ENCODE peak calls at places on chromosome 10, in seven cellular contexts. G, D, L, B, N, P and A are unnamed samples.

GRCh38 chr10:89207181-89207800 is at the start of gene CH25H:
- DNase-seq in L (peak; percentile 63), P (peak; percentile 66), G (peak; percentile 82), N (peak; percentile 77), D (no peak), B (peak; percentile 74), A (peak; percentile 83)

GRCh38 chr10:59079386-59080226 is 96.8 kb upstream of the PHYHIPL start:
- DNase-seq in D (no peak), G (no peak), B (peak; percentile 75), N (no peak), P (no peak), L (no peak), A (peak; percentile 30)

GRCh38 chr10:35191523-35191922 is 64.9 kb downstream of the CREM start:
- DNase-seq in N (no peak), D (no peak), G (peak; percentile 21), P (no peak), B (peak; percentile 47), L (no peak), A (peak; percentile 31)

GRCh38 chr10:124898493-124898892 is 43.4 kb upstream of the ZRANB1 start:
- DNase-seq in B (no peak), N (peak; percentile 54), P (no peak), L (no peak), D (no peak), G (no peak), A (no peak)

GRCh38 chr10:176677-177076 is 41.4 kb downstream of the ZMYND11 start:
- DNase-seq in P (no peak), N (no peak), B (no peak), D (no peak), L (no peak), G (no peak), A (no peak)

GRCh38 chr10:59336632-59337031 is 25.7 kb downstream of the FAM13C start:
- DNase-seq in L (no peak), N (no peak), P (no peak), G (no peak), B (peak; percentile 74), D (no peak), A (peak; percentile 69)

GRCh38 chr10:132239126-132240031 is 52.6 kb downstream of the DPYSL4 start:
- DNase-seq in N (no peak), L (no peak), G (no peak), B (peak; percentile 25), P (no peak), D (no peak), A (peak; percentile 60)

GRCh38 chr10:99431190-99431549 is 746 bp upstream of the GOT1 start:
- DNase-seq in P (peak; percentile 4), L (no peak), N (peak; percentile 50), G (peak; percentile 64), B (peak; percentile 41), D (no peak), A (peak; percentile 65)

GRCh38 chr10:79223346-79224048 is 123.8 kb upstream of the PPIF start:
- DNase-seq in N (no peak), P (no peak), D (no peak), G (peak; percentile 52), B (peak; percentile 86), L (no peak), A (peak; percentile 95)

GRCh38 chr10:79383974-79384606 is 36.8 kb downstream of the PPIF start:
- DNase-seq in G (no peak), L (no peak), P (no peak), D (no peak), B (no peak), N (peak; percentile 19), A (no peak)

GRCh38 chr10:125259651-125260050 is 99.3 kb upstream of the CTBP2 start:
- DNase-seq in P (no peak), B (no peak), L (no peak), N (no peak), G (no peak), D (peak; percentile 20), A (no peak)

GRCh38 chr10:19541299-19541698 is 274.9 kb upstream of the PLXDC2 start:
- DNase-seq in G (no peak), P (no peak), L (no peak), B (no peak), D (no peak), N (no peak), A (no peak)

GRCh38 chr10:122387572-122387971 is 13.1 kb downstream of the PLEKHA1 start:
- DNase-seq in B (no peak), N (no peak), L (no peak), P (no peak), D (no peak), G (no peak), A (no peak)

GRCh38 chr10:93437000-93437945 is 44.9 kb downstream of the MYOF start:
- DNase-seq in N (peak; percentile 75), L (no peak), B (peak; percentile 99), G (peak; percentile 98), P (peak; percentile 98), D (peak; percentile 68), A (peak; percentile 100)

GRCh38 chr10:113557389-113558321 is 4.8 kb downstream of the HABP2 start:
- DNase-seq in N (peak; percentile 43), D (peak; percentile 54), L (no peak), G (no peak), B (no peak), P (peak; percentile 30), A (no peak)

GRCh38 chr10:102280397-102281015 is 35.2 kb downstream of the GBF1 start:
- DNase-seq in G (no peak), N (no peak), L (no peak), P (no peak), B (peak; percentile 21), D (no peak), A (peak; percentile 60)

GRCh38 chr10:80535671-80536360 is 1.9 kb upstream of the SH2D4B start:
- DNase-seq in D (peak; percentile 78), G (no peak), P (peak; percentile 41), N (peak; percentile 79), L (no peak), B (no peak), A (no peak)

GRCh38 chr10:44979281-44980181 is 922 bp upstream of the DEPP1 start:
- DNase-seq in L (no peak), B (no peak), D (no peak), N (no peak), G (no peak), P (no peak), A (no peak)

DNA sequence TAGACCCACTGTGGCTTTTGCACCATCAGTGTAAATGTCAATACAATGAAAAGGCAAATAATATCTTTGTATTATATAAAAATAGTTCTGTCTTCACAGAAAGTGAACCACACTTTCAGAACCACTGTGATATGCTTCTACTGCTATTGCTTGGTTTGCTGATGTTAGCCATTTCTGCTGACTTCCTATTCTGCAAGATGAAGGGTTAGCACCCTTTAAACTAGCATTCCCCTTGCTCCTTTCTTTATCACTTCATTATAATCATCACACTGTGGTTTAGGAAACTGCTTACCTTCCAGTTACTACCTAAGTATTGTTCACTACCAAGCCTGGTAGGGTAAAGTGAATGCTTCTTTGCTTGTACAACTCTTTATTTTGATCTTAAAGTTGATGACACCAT is 29.2 kb downstream of the MYPN start:
- DNase-seq in D (no peak), L (no peak), P (no peak), B (no peak), G (no peak), N (no peak), A (no peak)
- H2BK120ac ChIP-seq in D (no peak overlapping the region), L (no peak overlapping the region), P (no peak overlapping the region), B (peak overlapping the region; percentile 80), G (no peak overlapping the region), N (no peak overlapping the region), A (no peak overlapping the region)

DNA sequence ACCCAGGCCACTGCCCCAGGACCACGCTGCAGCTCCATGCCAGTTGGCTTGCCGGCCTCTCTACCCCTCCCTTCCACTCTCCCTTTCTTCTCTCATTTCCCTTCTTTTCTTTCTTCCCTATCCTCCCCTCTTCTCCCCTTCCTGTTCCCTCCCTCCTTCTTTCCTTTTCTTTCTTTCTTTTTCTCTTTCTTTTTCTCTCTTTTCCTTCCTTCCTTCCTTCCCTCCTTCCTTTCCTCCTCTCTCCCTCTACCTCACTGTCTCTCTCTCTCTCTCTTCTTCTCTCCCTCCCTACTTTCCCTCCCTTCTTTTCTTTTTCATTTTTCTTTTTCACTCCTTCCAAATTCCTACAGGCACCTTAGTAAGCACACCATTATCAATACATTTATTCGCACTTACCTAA is 30.3 kb upstream of the R3HCC1L start:
- DNase-seq in D (no peak), L (no peak), B (no peak), G (no peak), N (no peak), P (no peak), A (no peak)
- H2BK120ac ChIP-seq in D (no peak overlapping the region), L (no peak overlapping the region), B (no peak overlapping the region), G (no peak overlapping the region), N (no peak overlapping the region), P (no peak overlapping the region), A (no peak overlapping the region)

DNA sequence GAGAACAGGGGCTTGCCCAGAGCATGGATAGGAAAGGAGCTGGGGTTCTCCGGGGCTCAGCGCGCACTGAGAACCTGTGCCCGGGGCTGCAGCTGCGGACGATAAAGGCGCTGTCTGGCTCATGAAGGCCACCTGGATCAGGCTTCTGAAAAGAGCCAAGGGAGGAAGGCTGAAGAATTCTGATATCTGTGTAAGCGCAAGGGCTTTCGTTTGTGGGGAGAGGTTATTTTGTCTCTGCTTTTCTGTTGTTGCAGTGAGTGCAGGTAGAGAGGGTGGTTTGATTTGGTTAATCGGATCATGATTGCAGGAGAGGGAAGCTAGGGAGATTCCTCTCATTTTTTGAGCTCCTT is 250.5 kb downstream of the NSUN6 start:
- DNase-seq in B (no peak), L (no peak), P (no peak), D (peak; percentile 61), G (peak; percentile 34), N (peak; percentile 50), A (no peak)
- H2BK120ac ChIP-seq in B (no peak overlapping the region), L (no peak overlapping the region), P (no peak overlapping the region), D (no peak overlapping the region), G (no peak overlapping the region), N (peak overlapping the region; percentile 44), A (no peak overlapping the region)

DNA sequence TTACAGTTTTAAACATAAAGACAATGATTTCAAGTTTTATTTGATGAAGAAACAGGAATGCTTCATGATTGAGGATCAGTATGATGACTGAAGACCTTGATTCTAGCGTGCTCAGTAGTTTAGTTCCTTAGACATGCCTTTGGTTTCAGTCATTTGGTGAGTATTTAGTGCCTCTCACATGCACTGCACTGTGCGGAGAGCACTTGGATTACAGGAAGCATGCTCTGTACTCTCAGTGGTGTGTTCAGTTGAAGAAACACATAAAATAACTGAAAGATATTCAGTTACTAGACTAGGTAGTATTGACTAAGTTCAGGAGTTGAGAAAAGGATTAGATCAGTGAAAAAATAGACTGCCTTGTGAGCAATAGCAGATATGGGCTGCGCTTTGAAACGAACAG is 25.5 kb downstream of the RBM17 start:
- DNase-seq in L (no peak), D (no peak), G (no peak), P (no peak), N (no peak), B (peak; percentile 61), A (no peak)
- H2BK120ac ChIP-seq in L (no peak overlapping the region), D (no peak overlapping the region), G (no peak overlapping the region), P (no peak overlapping the region), N (no peak overlapping the region), B (peak overlapping the region; percentile 12), A (no peak overlapping the region)

GRCh38 chr10:111491154-111491553 is 414.3 kb downstream of the ADRA2A start:
- DNase-seq in L (no peak), P (no peak), D (no peak), B (no peak), G (no peak), N (no peak), A (no peak)
- H2BK120ac ChIP-seq in L (no peak overlapping the region), P (no peak overlapping the region), D (no peak overlapping the region), B (no peak overlapping the region), G (no peak overlapping the region), N (no peak overlapping the region), A (no peak overlapping the region)